ENCODE peak calls at places on chromosomes 7 and 10, in seven cellular contexts. V is astrocyte of the spinal cord, P is PC-3, Q is ovary, Y is tibial nerve, U is uterus, L is progenitor cell of endocrine pancreas. B is an unnamed sample.

GRCh38 chr10:110175406-110175805 is 32.0 kb upstream of the MXI1 start:
- DNase-seq in V (peak), P (peak), Q (no peak), Y (no peak), U (no peak), L (no peak), B (no peak)

GRCh38 chr7:31336202-31337035 is 4.1 kb downstream of the NEUROD6 start:
- DNase-seq in V (no peak), P (no peak), Q (no peak), Y (no peak), U (no peak), L (peak), B (no peak)

GRCh38 chr10:34647157-34647556 is 167.9 kb downstream of the PARD3 start:
- DNase-seq in V (no peak), P (no peak), Q (no peak), Y (no peak), U (no peak), L (no peak), B (no peak)

GRCh38 chr10:120541971-120542370 is 84.9 kb downstream of the PLPP4 start:
- DNase-seq in V (peak), P (no peak), Q (no peak), Y (no peak), U (no peak), L (no peak), B (no peak)

GRCh38 chr7:140009735-140010134 is 53.0 kb downstream of the PARP12 start:
- DNase-seq in V (no peak), P (no peak), Q (no peak), Y (no peak), U (no peak), L (no peak), B (no peak)

GRCh38 chr10:132591166-132591971 is 53.8 kb downstream of the INPP5A start:
- DNase-seq in V (peak), P (peak), Q (no peak), Y (no peak), U (no peak), L (no peak), B (peak)

GRCh38 chr7:98040626-98041025 is 50.6 kb upstream of the OCM2 start:
- DNase-seq in V (no peak), P (no peak), Q (no peak), Y (no peak), U (no peak), L (no peak), B (no peak)

GRCh38 chr7:101453617-101454016 is 90.9 kb downstream of the COL26A1 start:
- DNase-seq in V (no peak), P (no peak), Q (no peak), Y (no peak), U (no peak), L (no peak), B (no peak)

GRCh38 chr10:44478040-44478439 is 93.1 kb upstream of the CXCL12 start:
- DNase-seq in V (no peak), P (no peak), Q (no peak), Y (no peak), U (no peak), L (no peak), B (no peak)

GRCh38 chr7:21364838-21365267 is 63.0 kb upstream of the SP4 start:
- DNase-seq in V (peak), P (peak), Q (no peak), Y (no peak), U (no peak), L (no peak), B (no peak)

GRCh38 chr7:35650751-35651150 is 44.2 kb downstream of the HERPUD2 start:
- DNase-seq in V (no peak), P (no peak), Q (no peak), Y (no peak), U (no peak), L (no peak), B (no peak)

GRCh38 chr7:121180436-121181063 is 148.2 kb upstream of the WNT16 start:
- DNase-seq in V (no peak), P (no peak), Q (no peak), Y (no peak), U (no peak), L (no peak), B (no peak)

GRCh38 chr7:155308330-155309020 is 10.8 kb downstream of the INSIG1 start:
- DNase-seq in V (no peak), P (no peak), Q (no peak), Y (no peak), U (no peak), L (no peak), B (no peak)

GRCh38 chr10:67075381-67076001 is 149.7 kb downstream of the LRRTM3 start:
- DNase-seq in V (no peak), P (no peak), Q (no peak), Y (no peak), U (no peak), L (no peak), B (no peak)

GRCh38 chr7:19327011-19327410 is 181.8 kb upstream of the FERD3L start:
- DNase-seq in V (peak), P (no peak), Q (no peak), Y (no peak), U (no peak), L (no peak), B (no peak)

GRCh38 chr10:75358835-75359421 is 42.6 kb downstream of the ZNF503 start:
- DNase-seq in V (peak), P (peak), Q (no peak), Y (no peak), U (no peak), L (no peak), B (no peak)

GRCh38 chr10:29843143-29843542 is 208.4 kb upstream of the SVIL start:
- DNase-seq in V (no peak), P (no peak), Q (no peak), Y (no peak), U (no peak), L (no peak), B (peak)

GRCh38 chr10:103244663-103245271 is 920 bp upstream of the RPEL1 start:
- DNase-seq in V (peak), P (peak), Q (peak), Y (peak), U (peak), L (peak), B (peak)

GRCh38 chr10:22443200-22443881 is 98.0 kb downstream of the SPAG6 start:
- DNase-seq in V (no peak), P (no peak), Q (no peak), Y (no peak), U (no peak), L (no peak), B (no peak)

GRCh38 chr7:133117432-133117831 is 35.5 kb upstream of the CHCHD3 start:
- DNase-seq in V (no peak), P (no peak), Q (no peak), Y (no peak), U (no peak), L (no peak), B (no peak)

GRCh38 chr7:92720604-92721350 is 115.6 kb downstream of the CDK6 start:
- DNase-seq in V (no peak), P (no peak), Q (no peak), Y (no peak), U (no peak), L (no peak), B (no peak)

GRCh38 chr7:73624669-73625001 is 313 bp upstream of the MLXIPL start:
- DNase-seq in V (no peak), P (no peak), Q (no peak), Y (no peak), U (no peak), L (no peak), B (no peak)

GRCh38 chr7:29556405-29557195 is 7.0 kb upstream of the PRR15 start:
- DNase-seq in V (no peak), P (peak), Q (no peak), Y (no peak), U (no peak), L (no peak), B (no peak)

GRCh38 chr10:118960166-118961090 is 69.1 kb upstream of the NANOS1 start:
- DNase-seq in V (no peak), P (peak), Q (peak), Y (no peak), U (peak), L (no peak), B (no peak)

GRCh38 chr10:66455304-66455703 is 470.5 kb upstream of the LRRTM3 start:
- DNase-seq in V (no peak), P (peak), Q (no peak), Y (no peak), U (no peak), L (no peak), B (no peak)

GRCh38 chr10:132632091-132632561 is 94.5 kb downstream of the INPP5A start:
- DNase-seq in V (no peak), P (no peak), Q (peak), Y (no peak), U (no peak), L (no peak), B (peak)

GRCh38 chr10:126262186-126262838 is 126.0 kb downstream of the ADAM12 start:
- DNase-seq in V (no peak), P (no peak), Q (no peak), Y (no peak), U (no peak), L (no peak), B (no peak)

GRCh38 chr10:14673189-14673947 is 101.3 kb downstream of the FAM107B start:
- DNase-seq in V (no peak), P (no peak), Q (no peak), Y (no peak), U (no peak), L (no peak), B (no peak)

GRCh38 chr10:14674376-14675050 is 100.2 kb downstream of the FAM107B start:
- DNase-seq in V (no peak), P (no peak), Q (no peak), Y (no peak), U (no peak), L (peak), B (no peak)

GRCh38 chr10:14669576-14669975 is 105.1 kb downstream of the FAM107B start:
- DNase-seq in V (no peak), P (no peak), Q (no peak), Y (no peak), U (no peak), L (no peak), B (no peak)

GRCh38 chr10:14670551-14671240 is 104.0 kb downstream of the FAM107B start:
- DNase-seq in V (peak), P (peak), Q (no peak), Y (no peak), U (peak), L (no peak), B (no peak)

DNA sequence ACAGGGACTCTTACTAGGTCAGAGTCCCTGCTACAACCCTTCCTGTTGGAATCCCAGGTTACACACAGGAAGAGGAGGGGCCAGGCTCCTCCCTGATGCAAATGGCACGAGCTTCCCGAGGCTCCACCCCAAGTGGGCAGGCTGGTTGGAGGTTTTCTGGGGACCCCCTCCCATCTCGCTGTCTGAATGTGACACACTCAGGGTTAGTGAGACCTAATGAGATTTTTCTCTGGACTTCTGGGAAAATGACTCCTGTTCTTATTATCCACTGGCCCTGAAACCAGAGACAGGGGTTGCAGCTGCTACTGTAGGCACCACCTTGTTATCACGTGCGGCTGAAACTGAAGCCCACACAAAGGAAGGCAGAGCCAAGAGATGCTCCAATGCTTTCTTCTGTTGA is 103.3 kb downstream of the FAM107B start:
- DNase-seq in V (no peak), P (peak), Q (no peak), Y (no peak), U (peak), L (no peak), B (no peak)
- TF ChIP-seq CTCF in V (no peak), P (no peak), Q (no peak), Y (no peak), U (no peak), L (no peak), B (no peak)

GRCh38 chr7:142745091-142745635 is 4.1 kb upstream of the PRSS1 start:
- DNase-seq in V (no peak), P (peak), Q (no peak), Y (no peak), U (no peak), L (no peak), B (no peak)

GRCh38 chr7:142749218-142749993 is at the start of gene PRSS1:
- DNase-seq in V (no peak), P (no peak), Q (no peak), Y (no peak), U (no peak), L (no peak), B (no peak)

GRCh38 chr7:142750321-142750938 is 1.2 kb downstream of the PRSS1 start:
- DNase-seq in V (no peak), P (no peak), Q (no peak), Y (no peak), U (no peak), L (no peak), B (no peak)

GRCh38 chr7:142745783-142746182 is 3.5 kb upstream of the PRSS1 start:
- DNase-seq in V (no peak), P (no peak), Q (no peak), Y (no peak), U (no peak), L (no peak), B (no peak)

DNA sequence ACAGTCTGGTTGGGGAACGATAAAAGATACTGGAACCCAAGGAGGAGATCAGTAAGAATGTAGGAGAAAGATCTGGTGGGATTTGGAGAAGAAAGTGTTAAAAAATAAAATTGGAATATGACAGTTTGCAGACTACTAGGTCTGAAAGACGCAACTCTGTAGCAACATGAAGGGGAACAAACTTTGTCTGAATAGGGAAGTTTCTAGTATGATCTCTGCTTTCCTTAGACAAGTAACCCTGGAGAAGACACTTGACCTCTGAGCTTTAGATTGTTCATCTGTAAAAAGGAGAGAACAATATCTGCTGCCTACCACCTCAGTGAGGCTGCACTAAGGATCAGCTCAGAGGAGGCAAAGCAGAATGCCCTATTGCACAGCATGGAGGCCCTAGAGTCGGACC is 3.0 kb upstream of the PRSS1 start:
- DNase-seq in V (no peak), P (no peak), Q (no peak), Y (no peak), U (no peak), L (no peak), B (no peak)
- TF ChIP-seq CTCF in V (no peak), P (no peak), Q (no peak), Y (no peak), U (no peak), L (no peak), B (no peak)

GRCh38 chr7:87218941-87219544 is 489 bp downstream of the TMEM243 start:
- DNase-seq in V (peak), P (peak), Q (peak), Y (peak), U (peak), L (no peak), B (peak)

GRCh38 chr7:87220734-87221215 is 1.2 kb upstream of the TMEM243 start:
- DNase-seq in V (no peak), P (peak), Q (no peak), Y (no peak), U (peak), L (no peak), B (no peak)

GRCh38 chr7:87217983-87218653 is 1.4 kb downstream of the TMEM243 start:
- DNase-seq in V (no peak), P (no peak), Q (no peak), Y (no peak), U (no peak), L (no peak), B (no peak)

GRCh38 chr7:87220026-87220733 is 648 bp upstream of the TMEM243 start:
- DNase-seq in V (peak), P (peak), Q (peak), Y (peak), U (peak), L (peak), B (peak)

GRCh38 chr7:87219545-87220025 is at the start of gene TMEM243:
- DNase-seq in V (peak), P (peak), Q (peak), Y (peak), U (peak), L (peak), B (peak)
- TF ChIP-seq CTCF in V (no peak), P (peak), Q (peak), Y (peak), U (peak), L (peak), B (peak)

GRCh38 chr7:66905243-66905642 is 15.8 kb upstream of the TMEM248 start:
- DNase-seq in V (no peak), P (no peak), Q (no peak), Y (no peak), U (no peak), L (no peak), B (no peak)

GRCh38 chr7:66907731-66908130 is 13.3 kb upstream of the TMEM248 start:
- DNase-seq in V (no peak), P (no peak), Q (no peak), Y (no peak), U (no peak), L (no peak), B (no peak)

GRCh38 chr7:66904063-66904593 is 16.9 kb upstream of the TMEM248 start:
- DNase-seq in V (no peak), P (no peak), Q (no peak), Y (no peak), U (no peak), L (no peak), B (no peak)

GRCh38 chr7:66903360-66904062 is 17.5 kb upstream of the TMEM248 start:
- DNase-seq in V (no peak), P (no peak), Q (no peak), Y (no peak), U (no peak), L (no peak), B (no peak)

DNA sequence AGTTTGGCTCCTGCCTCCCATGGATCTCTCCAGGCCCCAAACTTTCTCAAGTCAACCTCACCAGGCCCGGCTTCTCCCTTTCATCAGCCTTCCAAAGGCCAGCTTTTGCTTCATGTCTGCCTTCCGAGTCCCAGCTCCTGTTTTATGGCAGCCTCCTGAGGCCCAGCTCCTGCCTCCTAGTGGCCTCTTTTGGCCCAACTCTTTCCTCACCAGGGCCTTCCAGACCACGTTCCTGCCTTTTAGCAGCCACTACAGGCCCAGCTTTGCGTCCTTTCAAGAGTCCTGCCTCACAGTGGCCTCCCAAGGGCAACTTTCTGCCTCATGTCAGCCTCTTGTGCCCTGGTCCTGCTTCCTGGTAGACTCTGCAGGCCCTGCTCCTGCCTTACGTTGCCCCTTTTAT is 15.3 kb upstream of the TMEM248 start:
- DNase-seq in V (no peak), P (no peak), Q (no peak), Y (no peak), U (no peak), L (no peak), B (no peak)
- TF ChIP-seq CTCF in V (no peak), P (peak), Q (no peak), Y (no peak), U (no peak), L (peak), B (no peak)

B was measured in gastrocnemius medialis.